ENCODE peak calls at places on chromosomes 4 and X, in four cellular contexts. R is H9, N is GM12865, V is lower leg skin. J is an unnamed sample.

GRCh38 chr4:13047591-13047990 is 436.5 kb downstream of the RAB28 start:
- DNase-seq in R (no peak), N (no peak), V (no peak), J (no peak)

GRCh38 chr4:33187035-33187434 is 2466.9 kb downstream of the PCDH7 start:
- DNase-seq in R (no peak), N (no peak), V (no peak), J (no peak)

GRCh38 chrX:18353931-18354368 is 538 bp downstream of the SCML2 start:
- DNase-seq in R (peak; percentile 54), N (peak; percentile 14), V (no peak), J (peak; percentile 18)

GRCh38 chr4:53658029-53658428 is 66.7 kb upstream of the LNX1 start:
- DNase-seq in R (no peak), N (no peak), V (no peak), J (no peak)

GRCh38 chr4:61693520-61693919 is 493.4 kb downstream of the ADGRL3 start:
- DNase-seq in R (no peak), N (no peak), V (no peak), J (no peak)

GRCh38 chr4:39114436-39114835 is 52.4 kb downstream of the KLHL5 start:
- DNase-seq in R (no peak), N (no peak), V (no peak), J (no peak)

GRCh38 chr4:44162538-44163270 is 285.9 kb downstream of the KCTD8 start:
- DNase-seq in R (no peak), N (no peak), V (no peak), J (no peak)

GRCh38 chr4:46909078-46909477 is at the start of gene COX7B2:
- DNase-seq in R (no peak), N (no peak), V (no peak), J (no peak)

GRCh38 chr4:109803924-109804571 is 2.2 kb upstream of the CFI start:
- DNase-seq in R (peak; percentile 50), N (peak; percentile 66), V (peak; percentile 17), J (no peak)

GRCh38 chr4:145843651-145844050 is 95.0 kb downstream of the ZNF827 start:
- DNase-seq in R (peak; percentile 10), N (no peak), V (no peak), J (no peak)

GRCh38 chrX:21666679-21667078 is 8.5 kb upstream of the KLHL34 start:
- DNase-seq in R (no peak), N (no peak), V (no peak), J (no peak)

GRCh38 chrX:119501511-119502148 is 33.4 kb downstream of the SLC25A5 start:
- DNase-seq in R (no peak), N (no peak), V (no peak), J (no peak)

GRCh38 chrX:68511255-68511654 is 12.4 kb downstream of the YIPF6 start:
- DNase-seq in R (no peak), N (peak; percentile 44), V (peak; percentile 15), J (peak; percentile 44)

GRCh38 chr4:105712766-105713165 is 4.2 kb downstream of the GSTCD start:
- DNase-seq in R (no peak), N (no peak), V (no peak), J (no peak)

GRCh38 chr4:144154044-144154443 is 13.5 kb upstream of the GYPA start:
- DNase-seq in R (no peak), N (no peak), V (no peak), J (no peak)

GRCh38 chr4:172758586-172759340 is 409.8 kb upstream of the GALNT7 start:
- DNase-seq in R (no peak), N (no peak), V (no peak), J (no peak)

GRCh38 chrX:51487960-51488267 is 8.5 kb downstream of the NUDT11 start:
- DNase-seq in R (no peak), N (no peak), V (no peak), J (no peak)

GRCh38 chrX:9942086-9942485 is 25.1 kb upstream of the CLDN34 start:
- DNase-seq in R (no peak), N (peak; percentile 90), V (no peak), J (no peak)

GRCh38 chrX:68842781-68843581 is 14.2 kb downstream of the EFNB1 start:
- DNase-seq in R (no peak), N (no peak), V (no peak), J (no peak)

DNA sequence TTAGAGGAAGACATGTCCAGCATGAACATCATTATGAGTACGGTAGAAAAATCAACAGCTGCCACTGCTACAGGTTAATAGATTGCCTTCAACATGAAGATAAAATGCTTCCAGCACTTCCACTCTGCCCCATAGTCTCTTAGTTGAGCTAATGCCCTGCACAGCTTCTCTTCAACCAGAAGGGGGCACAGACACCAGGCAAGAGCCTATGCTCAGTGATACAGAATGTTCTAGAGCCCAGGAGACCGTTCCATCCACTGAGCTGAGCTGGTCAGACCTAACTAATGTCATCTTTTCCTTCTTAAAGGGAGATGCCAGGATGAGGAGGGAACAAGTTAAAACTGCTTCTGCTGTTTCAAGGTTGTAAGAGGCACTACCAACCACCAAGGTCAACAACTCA is 42.2 kb downstream of the SMIM10L2A start:
- DNase-seq in R (no peak), N (peak; percentile 16), V (no peak), J (no peak)
- TF ChIP-seq CTCF in R (peak; percentile 34), N (peak; percentile 35), V (no peak), J (peak; percentile 20)

GRCh38 chr4:7852568-7853185 is 87.0 kb downstream of the AFAP1 start:
- DNase-seq in R (no peak), N (peak; percentile 20), V (no peak), J (no peak)

GRCh38 chr4:7854697-7855370 is 84.8 kb downstream of the AFAP1 start:
- DNase-seq in R (no peak), N (peak; percentile 60), V (no peak), J (no peak)

GRCh38 chr4:7855731-7856130 is 83.9 kb downstream of the AFAP1 start:
- DNase-seq in R (no peak), N (no peak), V (no peak), J (no peak)

GRCh38 chr4:7853271-7853670 is 86.4 kb downstream of the AFAP1 start:
- DNase-seq in R (no peak), N (no peak), V (no peak), J (no peak)

DNA sequence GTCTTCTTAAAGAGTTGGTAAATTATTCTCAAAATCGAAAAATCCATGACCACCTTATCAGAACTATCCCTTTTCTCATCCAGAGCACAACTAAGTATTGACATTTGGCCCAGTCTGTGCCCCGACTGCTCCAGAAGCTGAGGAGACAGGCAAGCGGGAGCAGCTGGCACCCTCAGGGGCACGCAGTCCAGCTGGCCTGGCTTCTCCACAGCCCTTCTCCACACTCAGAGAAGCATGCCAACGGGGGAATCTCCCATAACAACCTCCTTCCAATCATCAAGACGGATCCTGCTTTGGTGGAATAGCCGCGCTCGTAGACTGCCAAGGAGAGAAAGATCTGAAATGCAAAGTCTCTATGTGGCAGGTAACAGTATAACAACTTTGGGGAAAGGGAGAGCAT is 85.5 kb downstream of the AFAP1 start:
- DNase-seq in R (no peak), N (no peak), V (no peak), J (no peak)
- TF ChIP-seq CTCF in R (no peak), N (no peak), V (no peak), J (no peak)

GRCh38 chr4:14386196-14386595 is 616.1 kb upstream of the CPEB2 start:
- DNase-seq in R (no peak), N (no peak), V (no peak), J (no peak)
- TF ChIP-seq CTCF in R (peak; percentile 35), N (no peak), V (no peak), J (no peak)

DNA sequence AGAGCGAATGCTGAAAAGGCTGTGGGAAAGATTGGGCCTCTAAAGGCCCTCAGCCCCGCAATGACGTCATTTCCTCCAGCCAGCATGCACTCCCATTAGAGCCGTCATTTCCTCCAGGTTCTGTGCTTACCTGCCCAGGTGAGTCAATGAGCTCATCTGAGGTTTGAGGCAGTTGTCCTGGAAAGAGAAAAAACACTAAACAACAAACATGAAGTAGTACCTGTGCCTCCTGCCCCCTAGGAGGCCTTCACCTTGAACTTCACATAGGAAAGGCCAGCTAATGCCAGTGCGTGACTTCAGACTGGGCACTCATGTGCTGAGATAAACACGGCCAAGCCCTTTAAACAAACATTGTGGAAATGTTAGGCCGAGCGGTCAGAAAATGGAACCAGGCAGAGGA is 55.9 kb downstream of the FHDC1 start:
- DNase-seq in R (no peak), N (no peak), V (no peak), J (no peak)
- TF ChIP-seq CTCF in R (no peak), N (no peak), V (no peak), J (no peak)

GRCh38 chr4:7847206-7847605 is 92.5 kb downstream of the AFAP1 start:
- DNase-seq in R (no peak), N (no peak), V (no peak), J (no peak)

GRCh38 chr4:7843831-7844230 is 95.8 kb downstream of the AFAP1 start:
- DNase-seq in R (no peak), N (no peak), V (no peak), J (no peak)

GRCh38 chr4:7844247-7844991 is 95.2 kb downstream of the AFAP1 start:
- DNase-seq in R (peak; percentile 88), N (peak; percentile 67), V (peak; percentile 67), J (peak; percentile 71)

GRCh38 chr4:7842384-7843279 is 97.0 kb downstream of the AFAP1 start:
- DNase-seq in R (no peak), N (no peak), V (peak; percentile 50), J (no peak)

DNA sequence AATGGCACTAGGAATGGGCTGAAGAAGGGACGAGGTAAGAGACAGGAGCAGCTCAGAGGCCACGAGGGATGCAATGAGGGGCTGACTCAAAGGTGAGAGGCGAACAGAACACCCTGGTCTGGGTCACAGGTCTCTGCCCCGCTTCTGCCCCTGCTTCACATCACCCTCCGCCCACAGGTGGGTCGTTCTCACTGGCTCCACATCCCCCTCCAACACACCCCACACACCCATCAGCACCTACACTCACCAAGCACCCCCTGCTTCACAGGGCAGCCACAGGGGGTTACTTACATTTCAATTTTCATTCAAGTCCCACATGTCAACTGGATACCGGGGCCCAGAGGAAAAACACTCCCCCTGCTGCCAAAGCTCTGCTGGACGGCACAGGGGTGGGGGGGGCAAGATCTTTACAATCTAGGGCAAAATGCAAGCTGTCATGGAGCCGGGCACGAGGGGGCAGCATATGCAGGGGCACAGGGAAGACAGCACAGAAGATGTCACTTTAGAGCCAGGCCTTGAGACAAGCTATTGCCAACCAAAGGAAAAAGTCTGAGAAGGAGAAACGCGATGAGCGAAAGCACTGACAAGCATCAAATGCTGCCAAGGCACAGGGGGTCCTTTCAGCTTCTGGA is 94.1 kb downstream of the AFAP1 start:
- DNase-seq in R (no peak), N (no peak), V (no peak), J (no peak)
- TF ChIP-seq CTCF in R (peak; percentile 49), N (no peak), V (no peak), J (no peak)

DNA sequence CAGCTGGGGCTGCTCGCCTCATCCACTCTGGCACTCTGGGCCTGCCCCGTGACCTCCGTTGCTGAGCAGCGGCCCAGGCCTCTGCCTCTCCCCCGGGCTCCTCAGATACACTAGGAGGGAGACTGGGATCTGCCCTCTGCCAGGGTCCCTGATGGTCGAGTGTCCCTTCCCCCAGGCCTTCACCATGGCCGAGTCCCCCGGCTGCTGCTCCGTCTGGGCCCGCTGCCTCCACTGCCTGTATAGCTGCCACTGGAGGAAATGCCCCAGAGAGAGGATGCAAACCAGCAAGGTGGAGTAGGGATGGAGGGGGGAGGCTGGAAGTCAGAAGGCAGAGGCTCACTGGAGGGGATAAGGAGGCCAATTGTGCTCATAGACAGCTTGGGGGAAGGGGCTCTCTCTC is 1.7 kb downstream of the GDPD2 start:
- DNase-seq in R (no peak), N (no peak), V (no peak), J (no peak)
- TF ChIP-seq CTCF in R (no peak), N (no peak), V (no peak), J (no peak)

J was measured in neural crest cell.